ENCODE peak calls at places on chromosomes 7 and 10, in eight cellular contexts. J is NCI-H345; Z is esophagus squamous epithelium; R is NCI-H1417; X is choroid plexus epithelial cell; M is activated CD8-positive, alpha-beta memory T cell treated with anti-CD3 and anti-CD28 coated beads for 4 hours; O is stimulated activated CD8-positive, alpha-beta memory T cell treated with anti-CD3 and anti-CD28 coated beads, Interleukin-7, amount 100 ng/mL, for 1 hour; N is ovary. B is an unnamed sample.

GRCh38 chr7:137462847-137463246 is 119.3 kb upstream of the PTN start:
- DNase-seq in J (no peak), Z (no peak), R (no peak), X (no peak), M (no peak), O (no peak), N (no peak), B (no peak)

GRCh38 chr10:30821269-30821993 is 191.9 kb upstream of the LYZL2 start:
- DNase-seq in J (no peak), Z (no peak), R (no peak), X (no peak), M (no peak), O (no peak), N (no peak), B (no peak)

GRCh38 chr7:42593860-42594259 is 318.0 kb downstream of the C7orf25 start:
- DNase-seq in J (no peak), Z (no peak), R (no peak), X (no peak), M (no peak), O (no peak), N (no peak), B (no peak)

GRCh38 chr7:111736475-111736874 is 174.2 kb upstream of the IMMP2L start:
- DNase-seq in J (no peak), Z (no peak), R (no peak), X (no peak), M (no peak), O (no peak), N (no peak), B (peak)

GRCh38 chr7:32214913-32215312 is 144.7 kb upstream of the PDE1C start:
- DNase-seq in J (no peak), Z (no peak), R (no peak), X (no peak), M (no peak), O (no peak), N (no peak), B (no peak)

GRCh38 chr10:73873843-73874215 is 526 bp downstream of the CAMK2G start:
- DNase-seq in J (peak), Z (no peak), R (no peak), X (no peak), M (no peak), O (no peak), N (peak), B (no peak)

GRCh38 chr10:71339796-71340589 is 20.9 kb downstream of the SLC29A3 start:
- DNase-seq in J (no peak), Z (no peak), R (no peak), X (peak), M (no peak), O (no peak), N (no peak), B (no peak)

GRCh38 chr7:158062661-158063060 is 525.0 kb downstream of the PTPRN2 start:
- DNase-seq in J (no peak), Z (no peak), R (no peak), X (no peak), M (no peak), O (no peak), N (no peak), B (no peak)

GRCh38 chr7:83579740-83580139 is 69.2 kb downstream of the SEMA3E start:
- DNase-seq in J (no peak), Z (no peak), R (no peak), X (peak), M (no peak), O (no peak), N (no peak), B (peak)

GRCh38 chr7:66267249-66267648 is 62.1 kb downstream of the TPST1 start:
- DNase-seq in J (no peak), Z (no peak), R (no peak), X (peak), M (no peak), O (no peak), N (peak), B (peak)

B was measured in adipocyte.